ENCODE peak calls at places on chromosomes 16 and 17, in six cellular contexts. H is GM12892, W is activated B cell treated with CpG ODN at 0.5 μM for 24 hours, Q is kidney epithelial cell, T is H54, G is IMR-90. P is an unnamed sample.

GRCh38 chr17:511833-512251 is 159.2 kb upstream of the RPH3AL start:
- DNase-seq in W (no peak), H (no peak), T (peak; percentile 37), Q (no peak), G (peak; percentile 6), P (no peak)

GRCh38 chr17:68578236-68578635 is 22.9 kb downstream of the FAM20A start:
- DNase-seq in W (no peak), H (no peak), T (no peak), G (no peak), Q (no peak), P (peak; percentile 80)

GRCh38 chr17:12605222-12605621 is 60.5 kb upstream of the MYOCD start:
- DNase-seq in T (no peak), W (no peak), Q (no peak), H (no peak), G (peak; percentile 81), P (no peak)

GRCh38 chr17:80919331-80920284 is 72.0 kb upstream of the CHMP6 start:
- DNase-seq in Q (no peak), H (no peak), G (no peak), T (no peak), W (no peak), P (no peak)

GRCh38 chr17:19727466-19728113 is 11.2 kb upstream of the SLC47A2 start:
- DNase-seq in G (peak; percentile 68), H (no peak), T (no peak), Q (no peak), W (no peak), P (no peak)

GRCh38 chr17:66531826-66532439 is 229.5 kb downstream of the PRKCA start:
- DNase-seq in H (no peak), Q (no peak), G (peak; percentile 51), W (no peak), T (no peak), P (no peak)

GRCh38 chr16:88638323-88639230 is at the start of gene IL17C:
- DNase-seq in H (no peak), W (peak; percentile 39), Q (no peak), G (no peak), T (no peak), P (peak; percentile 44)

GRCh38 chr16:1763521-1764511 is 7.5 kb downstream of the NME3 start:
- DNase-seq in G (no peak), H (no peak), Q (no peak), T (no peak), W (no peak), P (peak; percentile 53)

GRCh38 chr16:86880316-86881117 is 302.2 kb downstream of the FOXL1 start:
- DNase-seq in H (no peak), T (no peak), Q (no peak), W (no peak), G (peak; percentile 71), P (no peak)

GRCh38 chr16:23145608-23146007 is 3.6 kb downstream of the USP31 start:
- DNase-seq in W (no peak), H (no peak), G (peak; percentile 82), Q (peak; percentile 84), T (peak; percentile 38), P (no peak)

GRCh38 chr16:86604436-86605220 is 26.3 kb downstream of the FOXL1 start:
- DNase-seq in W (peak; percentile 44), H (no peak), Q (no peak), T (no peak), G (no peak), P (no peak)

GRCh38 chr17:79528592-79529125 is 82.2 kb downstream of the RBFOX3 start:
- DNase-seq in Q (no peak), W (no peak), T (no peak), G (no peak), H (no peak), P (no peak)

GRCh38 chr17:34313164-34313563 is 6.1 kb upstream of the CCL8 start:
- DNase-seq in W (no peak), T (no peak), G (peak; percentile 39), H (no peak), Q (no peak), P (no peak)

GRCh38 chr16:8648867-8649266 is 25.6 kb upstream of the ABAT start:
- DNase-seq in Q (no peak), G (no peak), W (no peak), T (no peak), H (no peak), P (no peak)

GRCh38 chr17:69716571-69716970 is 302.1 kb downstream of the MAP2K6 start:
- DNase-seq in Q (no peak), T (no peak), W (no peak), H (no peak), G (no peak), P (no peak)

GRCh38 chr17:11986939-11987329 is 10.3 kb downstream of the ZNF18 start:
- DNase-seq in Q (no peak), H (no peak), G (peak; percentile 60), T (peak; percentile 19), W (no peak), P (no peak)

GRCh38 chr17:11852231-11852630 is 145.0 kb downstream of the ZNF18 start:
- DNase-seq in G (no peak), T (no peak), W (no peak), Q (no peak), H (no peak), P (no peak)

GRCh38 chr17:35432176-35433074 is at the start of gene SLFN12:
- DNase-seq in H (peak; percentile 23), G (peak; percentile 98), Q (peak; percentile 94), W (peak; percentile 29), T (peak; percentile 44), P (no peak)

GRCh38 chr16:23948949-23949392 is 113.2 kb downstream of the PRKCB start:
- DNase-seq in T (no peak), W (no peak), G (no peak), H (no peak), Q (no peak), P (no peak)

GRCh38 chr17:75636381-75637142 is 3.3 kb downstream of the SMIM5 start:
- DNase-seq in W (no peak), G (no peak), T (no peak), Q (no peak), H (no peak), P (no peak)

GRCh38 chr17:48198950-48199541 is 91.5 kb downstream of the SNX11 start:
- DNase-seq in H (no peak), T (no peak), W (no peak), Q (no peak), G (no peak), P (no peak)

GRCh38 chr17:62714016-62714777 is 86.7 kb downstream of the MRC2 start:
- DNase-seq in Q (no peak), H (no peak), T (no peak), W (no peak), G (peak; percentile 79), P (no peak)

GRCh38 chr17:19364699-19365498 is 2.4 kb upstream of the B9D1 start:
- DNase-seq in W (no peak), Q (no peak), H (no peak), T (no peak), G (no peak), P (no peak)

GRCh38 chr17:80891096-80892018 is 100.3 kb upstream of the CHMP6 start:
- DNase-seq in T (peak; percentile 95), W (no peak), G (peak; percentile 94), Q (peak; percentile 86), H (no peak), P (no peak)

GRCh38 chr16:67542464-67542863 is 13.8 kb downstream of the RIPOR1 start:
- DNase-seq in W (peak; percentile 57), H (peak; percentile 87), G (peak; percentile 66), Q (no peak), T (peak; percentile 78), P (peak; percentile 93)

GRCh38 chr16:11796227-11797165 is 562 bp downstream of the ZC3H7A start:
- DNase-seq in T (peak; percentile 54), H (no peak), Q (no peak), W (no peak), G (peak; percentile 44), P (peak; percentile 65)

GRCh38 chr16:51321251-51321650 is 170.2 kb upstream of the SALL1 start:
- DNase-seq in H (no peak), T (no peak), G (no peak), Q (peak; percentile 38), W (no peak), P (no peak)

GRCh38 chr17:50719924-50720805 is 762 bp downstream of the LUC7L3 start:
- DNase-seq in Q (no peak), G (no peak), T (no peak), H (no peak), W (no peak), P (peak; percentile 51)

GRCh38 chr17:61393550-61393903 is 6.1 kb upstream of the TBX2 start:
- DNase-seq in H (no peak), W (no peak), T (no peak), G (peak; percentile 18), Q (no peak), P (peak; percentile 67)

GRCh38 chr16:88629835-88630234 is 8.5 kb upstream of the IL17C start:
- DNase-seq in T (no peak), G (no peak), W (no peak), H (no peak), Q (no peak), P (no peak)

GRCh38 chr16:85137323-85138072 is 25.2 kb upstream of the CIBAR2 start:
- DNase-seq in G (peak; percentile 85), T (peak; percentile 86), H (no peak), W (no peak), Q (no peak), P (peak; percentile 20)

GRCh38 chr16:56755038-56755437 is 25.1 kb downstream of the NUP93 start:
- DNase-seq in T (no peak), Q (no peak), G (no peak), W (no peak), H (no peak), P (no peak)

GRCh38 chr17:55606431-55606830 is 95.2 kb upstream of the SMIM36 start:
- DNase-seq in G (no peak), T (no peak), W (no peak), H (no peak), Q (no peak), P (no peak)

GRCh38 chr17:49360796-49361128 is 1.3 kb downstream of the ZNF652 start:
- DNase-seq in W (no peak), G (peak; percentile 21), H (no peak), T (no peak), Q (no peak), P (no peak)

GRCh38 chr16:73369841-73370240 is 321.9 kb upstream of the ZFHX3 start:
- DNase-seq in T (no peak), Q (no peak), H (no peak), G (no peak), W (no peak), P (no peak)

GRCh38 chr16:15502041-15502725 is 67.8 kb downstream of the BMERB1 start:
- DNase-seq in Q (peak; percentile 91), G (peak; percentile 96), H (no peak), W (no peak), T (peak; percentile 81), P (no peak)

GRCh38 chr16:68444058-68444657 is 4.2 kb downstream of the SMPD3 start:
- DNase-seq in Q (no peak), T (peak; percentile 35), W (no peak), G (peak; percentile 21), H (no peak), P (peak; percentile 60)